ENCODE peak calls at places on chromosomes 7 and 10, in six cellular contexts. C, X, E, W, H and Y are unnamed samples.

GRCh38 chr7:105648561-105649401 is 67.5 kb upstream of the EFCAB10 start:
- DNase-seq in C (no peak), X (peak), E (peak), W (no peak), H (peak), Y (no peak)

GRCh38 chr7:120554960-120555571 is 282.1 kb downstream of the KCND2 start:
- DNase-seq in C (peak), X (peak), E (peak), W (no peak), H (peak), Y (peak)

GRCh38 chr10:103618575-103619423 is 125.3 kb downstream of the NEURL1 start:
- DNase-seq in C (no peak), X (peak), E (no peak), W (no peak), H (no peak), Y (no peak)

GRCh38 chr10:117503170-117503885 is 39.2 kb upstream of the EMX2 start:
- DNase-seq in C (no peak), X (no peak), E (no peak), W (no peak), H (no peak), Y (no peak)

GRCh38 chr7:51108134-51108533 is 208.5 kb downstream of the COBL start:
- DNase-seq in C (no peak), X (no peak), E (no peak), W (no peak), H (no peak), Y (no peak)

GRCh38 chr7:135924302-135924701 is 52.9 kb downstream of the MTPN start:
- DNase-seq in C (no peak), X (no peak), E (no peak), W (no peak), H (no peak), Y (no peak)

GRCh38 chr7:148712610-148713330 is 14.1 kb downstream of the CUL1 start:
- DNase-seq in C (no peak), X (no peak), E (no peak), W (no peak), H (no peak), Y (no peak)

GRCh38 chr7:29765392-29765979 is 40.8 kb upstream of the WIPF3 start:
- DNase-seq in C (no peak), X (no peak), E (no peak), W (no peak), H (no peak), Y (no peak)

GRCh38 chr10:67098460-67098859 is 172.6 kb downstream of the LRRTM3 start:
- DNase-seq in C (no peak), X (no peak), E (no peak), W (no peak), H (no peak), Y (peak)

GRCh38 chr7:127478040-127478386 is 85.5 kb upstream of the ZNF800 start:
- DNase-seq in C (no peak), X (no peak), E (no peak), W (no peak), H (no peak), Y (no peak)

GRCh38 chr7:127107601-127108007 is 145.1 kb downstream of the GRM8 start:
- DNase-seq in C (peak), X (peak), E (peak), W (no peak), H (peak), Y (peak)

GRCh38 chr7:56105508-56105907 is 768 bp downstream of the CHCHD2 start:
- DNase-seq in C (no peak), X (peak), E (peak), W (no peak), H (peak), Y (no peak)

GRCh38 chr7:155178096-155178495 is 108.0 kb downstream of the HTR5A start:
- DNase-seq in C (no peak), X (no peak), E (no peak), W (no peak), H (no peak), Y (no peak)

DNA sequence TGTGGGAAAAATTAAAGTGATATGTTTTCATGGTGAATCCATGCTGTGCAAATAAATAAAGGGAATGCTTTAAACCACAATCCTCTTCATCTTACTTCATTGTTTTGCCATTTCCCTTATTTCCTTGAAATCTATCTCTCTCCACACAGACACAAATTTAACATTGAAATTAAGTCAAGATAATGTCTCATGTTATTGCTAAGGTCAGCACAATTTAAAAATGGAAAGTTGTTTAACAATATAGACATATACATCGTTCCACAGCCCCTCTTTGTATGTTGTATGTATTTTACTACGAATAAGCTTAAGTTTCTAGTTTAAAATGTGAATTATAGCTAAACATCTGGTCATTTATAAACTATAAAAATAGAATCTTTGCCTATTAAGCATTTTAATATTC is 256.9 kb downstream of the PLXDC2 start:
- DNase-seq in C (no peak), X (no peak), E (no peak), W (no peak), H (no peak), Y (no peak)
- TF ChIP-seq ZNF274 in C (no peak), X (no peak), E (no peak), W (no peak), H (no peak), Y (no peak)

DNA sequence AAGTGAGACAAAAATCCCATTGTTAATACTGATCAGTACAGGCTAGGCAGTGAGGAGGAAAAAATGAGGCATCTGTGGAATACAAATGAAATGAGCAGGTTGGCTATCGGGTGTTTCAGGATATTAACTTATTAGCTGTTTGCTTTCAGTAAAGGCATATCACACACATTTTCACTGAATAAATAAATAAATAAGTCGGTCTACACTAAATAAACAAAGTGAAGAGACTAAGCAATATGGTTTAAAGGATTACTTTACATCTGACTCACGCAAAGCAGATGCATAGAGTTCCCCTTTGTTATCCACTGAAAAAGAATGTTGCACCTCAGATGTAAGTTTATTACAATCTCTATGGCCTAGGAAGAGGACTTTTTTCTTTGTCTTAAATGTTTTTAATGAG is 6.3 kb upstream of the SEMA3A start:
- DNase-seq in C (no peak), X (no peak), E (no peak), W (no peak), H (no peak), Y (no peak)
- TF ChIP-seq ZNF274 in C (no peak), X (no peak), E (no peak), W (no peak), H (no peak), Y (no peak)

GRCh38 chr7:44182827-44183226 is 6.4 kb downstream of the GCK start:
- DNase-seq in C (no peak), X (no peak), E (no peak), W (no peak), H (no peak), Y (no peak)

GRCh38 chr7:44184874-44185446 is 4.3 kb downstream of the GCK start:
- DNase-seq in C (no peak), X (no peak), E (no peak), W (no peak), H (no peak), Y (no peak)

GRCh38 chr7:44184221-44184873 is 4.9 kb downstream of the GCK start:
- DNase-seq in C (no peak), X (peak), E (peak), W (peak), H (no peak), Y (no peak)

GRCh38 chr7:44185729-44186128 is 3.5 kb downstream of the GCK start:
- DNase-seq in C (no peak), X (no peak), E (no peak), W (no peak), H (no peak), Y (no peak)

DNA sequence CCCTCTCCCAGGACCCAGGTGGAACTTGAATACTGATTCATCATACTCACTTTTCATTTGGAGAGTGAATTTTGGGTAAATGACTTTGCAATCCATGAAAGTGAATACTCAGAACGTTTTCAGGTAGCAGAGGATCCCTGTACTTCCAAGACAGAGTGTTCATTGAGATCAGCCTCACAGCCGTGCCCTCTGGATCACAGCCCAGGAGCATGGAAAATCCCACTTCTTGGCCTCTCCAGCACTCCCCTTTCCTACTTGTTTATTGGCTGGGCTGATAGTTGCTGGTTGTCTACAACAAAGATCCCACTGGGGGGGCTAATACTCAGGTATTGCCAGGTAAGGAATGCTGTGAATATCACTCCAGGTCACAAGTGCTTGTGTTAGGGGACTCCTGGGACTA is 5.9 kb downstream of the GCK start:
- DNase-seq in C (no peak), X (no peak), E (no peak), W (no peak), H (no peak), Y (no peak)
- TF ChIP-seq ZNF274 in C (no peak), X (no peak), E (no peak), W (no peak), H (no peak), Y (no peak)

DNA sequence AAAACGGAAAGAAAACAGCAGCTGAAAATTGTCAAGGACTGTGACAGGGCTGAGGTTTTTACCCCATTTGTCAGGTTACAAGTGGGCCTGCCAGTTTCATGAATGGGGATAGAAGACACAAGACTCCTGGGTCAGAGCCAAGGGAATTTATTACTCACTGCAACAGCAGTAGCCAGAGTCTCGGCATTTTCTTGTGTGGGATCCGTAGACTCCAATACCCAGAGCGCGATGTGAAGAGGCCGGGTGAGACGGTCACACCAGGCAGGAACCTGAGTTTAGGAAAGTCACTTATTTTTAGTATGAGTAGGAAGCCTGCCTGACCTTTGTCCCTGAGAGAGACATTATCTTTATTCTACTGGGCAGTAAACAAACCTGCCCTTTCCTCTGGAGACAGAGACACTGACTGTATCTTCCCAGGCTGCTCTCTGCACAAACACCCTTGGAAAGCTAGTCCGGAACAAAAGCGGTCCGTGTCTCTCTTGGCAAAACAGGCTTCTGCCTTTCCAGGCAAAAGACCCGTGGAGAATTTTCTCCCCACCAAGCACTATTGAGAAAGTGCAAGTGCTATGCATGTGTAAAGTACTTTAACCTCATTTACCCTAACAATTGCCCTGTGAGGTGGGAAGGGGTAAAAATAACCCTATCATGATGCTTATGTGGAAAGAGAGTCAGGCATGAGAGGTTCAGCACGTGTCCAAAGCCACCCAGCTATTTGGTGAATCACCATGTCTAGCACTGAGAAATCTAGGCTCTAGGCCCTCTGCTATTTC is 58.4 kb downstream of the JCAD start:
- DNase-seq in C (no peak), X (no peak), E (no peak), W (no peak), H (peak), Y (no peak)
- TF ChIP-seq ZNF274 in C (no peak), X (no peak), E (no peak), W (no peak), H (no peak), Y (no peak)

DNA sequence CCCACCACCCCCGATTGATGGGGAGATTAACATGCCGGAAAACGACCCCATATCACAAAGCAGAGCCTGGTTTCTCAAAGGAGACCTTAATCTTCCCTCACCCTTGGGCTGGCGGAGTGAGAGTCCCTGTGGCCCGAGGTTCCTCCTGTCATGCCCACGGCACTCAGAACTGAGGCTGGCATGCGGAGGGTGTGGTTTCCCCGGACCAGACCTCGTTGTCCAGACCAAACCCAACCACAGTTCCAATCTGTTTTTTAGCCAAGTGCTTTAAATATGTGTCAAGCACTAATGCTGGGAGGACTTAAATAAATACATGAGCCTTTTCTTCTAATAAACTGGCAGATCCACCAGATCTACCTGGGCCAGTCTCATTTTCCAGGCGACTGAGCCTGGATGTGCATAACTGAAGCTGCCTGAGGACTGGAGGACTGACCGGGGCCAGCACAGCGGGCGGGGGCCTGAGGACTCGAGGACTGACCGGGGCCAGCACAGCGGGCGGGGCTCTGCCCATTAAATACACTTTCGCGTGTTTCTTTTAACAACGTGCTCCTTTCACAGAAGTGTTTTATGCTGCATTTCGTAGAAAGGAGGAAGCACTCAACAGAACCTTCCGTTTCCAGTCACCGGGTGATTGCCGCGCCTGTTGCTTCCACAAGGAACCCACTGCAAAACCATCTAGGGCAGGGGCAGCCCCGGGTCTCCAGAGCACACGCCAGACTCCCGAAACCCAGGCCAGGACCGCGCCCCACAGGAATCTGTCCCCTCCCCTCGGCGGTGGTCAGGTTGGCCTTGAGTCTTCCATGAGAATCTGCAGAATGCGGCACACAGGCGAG is 334.6 kb downstream of the PTPRN2 start:
- DNase-seq in C (no peak), X (no peak), E (no peak), W (no peak), H (no peak), Y (no peak)
- TF ChIP-seq ZNF274 in C (no peak), X (no peak), E (no peak), W (no peak), H (no peak), Y (no peak)

GRCh38 chr10:52679117-52679516 is 93.5 kb downstream of the MBL2 start:
- DNase-seq in C (no peak), X (no peak), E (no peak), W (no peak), H (no peak), Y (no peak)

GRCh38 chr10:52677087-52677486 is 95.5 kb downstream of the MBL2 start:
- DNase-seq in C (no peak), X (no peak), E (no peak), W (no peak), H (no peak), Y (no peak)

GRCh38 chr10:52683776-52684175 is 88.8 kb downstream of the MBL2 start:
- DNase-seq in C (no peak), X (no peak), E (no peak), W (no peak), H (no peak), Y (no peak)

GRCh38 chr10:52678611-52679010 is 94.0 kb downstream of the MBL2 start:
- DNase-seq in C (no peak), X (no peak), E (no peak), W (no peak), H (no peak), Y (no peak)

GRCh38 chr10:52682766-52683165 is 89.8 kb downstream of the MBL2 start:
- DNase-seq in C (no peak), X (no peak), E (no peak), W (no peak), H (no peak), Y (no peak)
- TF ChIP-seq ZNF274 in C (no peak), X (no peak), E (no peak), W (no peak), H (no peak), Y (no peak)